ENCODE peak calls at places on chromosomes 5 and 9, in ten cellular contexts. Q is AG04450, P is kidney, X is brain microvascular endothelial cell, Z is breast epithelium, J is SK-N-SH, R is psoas muscle, B is cardiac muscle cell, F is retinal pigment epithelial cell, U is fibroblast of pulmonary artery. C is an unnamed sample.

GRCh38 chr5:88235346-88235745 is 33.3 kb downstream of the TMEM161B start:
- DNase-seq in Q (no peak), P (no peak), X (no peak), Z (no peak), J (no peak), R (no peak), B (no peak), F (peak), U (no peak), C (no peak)

GRCh38 chr9:124911766-124912165 is 29.1 kb downstream of the GOLGA1 start:
- DNase-seq in Q (no peak), P (no peak), X (no peak), Z (no peak), J (no peak), R (no peak), B (no peak), F (no peak), U (no peak), C (no peak)

GRCh38 chr5:80466669-80467485 is 21.0 kb upstream of the FAM151B start:
- DNase-seq in Q (no peak), P (no peak), X (peak), Z (no peak), J (no peak), R (no peak), B (peak), F (no peak), U (peak), C (peak)

GRCh38 chr9:131530546-131530929 is 525 bp downstream of the UCK1 start:
- DNase-seq in Q (no peak), P (peak), X (peak), Z (no peak), J (peak), R (peak), B (peak), F (peak), U (peak), C (peak)

GRCh38 chr9:98808411-98808815 is 943 bp downstream of the GALNT12 start:
- DNase-seq in Q (no peak), P (peak), X (no peak), Z (no peak), J (no peak), R (no peak), B (no peak), F (peak), U (no peak), C (no peak)

GRCh38 chr9:131657890-131658752 is 81.8 kb downstream of the RAPGEF1 start:
- DNase-seq in Q (peak), P (no peak), X (peak), Z (no peak), J (no peak), R (no peak), B (peak), F (peak), U (peak), C (peak)

GRCh38 chr9:69009708-69010107 is 4.2 kb downstream of the PRKACG start:
- DNase-seq in Q (no peak), P (no peak), X (no peak), Z (no peak), J (no peak), R (no peak), B (no peak), F (no peak), U (no peak), C (no peak)

GRCh38 chr9:93621922-93622321 is 45.5 kb downstream of the PHF2 start:
- DNase-seq in Q (no peak), P (no peak), X (no peak), Z (no peak), J (no peak), R (no peak), B (no peak), F (no peak), U (no peak), C (no peak)

GRCh38 chr5:171755354-171755821 is 30.2 kb upstream of the SMIM23 start:
- DNase-seq in Q (no peak), P (no peak), X (no peak), Z (no peak), J (no peak), R (no peak), B (no peak), F (no peak), U (no peak), C (peak)

GRCh38 chr5:32223972-32224608 is 50.0 kb upstream of the GOLPH3 start:
- DNase-seq in Q (peak), P (no peak), X (peak), Z (no peak), J (no peak), R (no peak), B (peak), F (peak), U (peak), C (peak)

GRCh38 chr9:108780949-108781734 is 74.6 kb downstream of the ACTL7B start:
- DNase-seq in Q (no peak), P (no peak), X (no peak), Z (no peak), J (no peak), R (no peak), B (no peak), F (no peak), U (no peak), C (no peak)

GRCh38 chr5:66144074-66144798 is at the start of gene SREK1:
- DNase-seq in Q (peak), P (peak), X (peak), Z (peak), J (peak), R (peak), B (peak), F (peak), U (peak), C (peak)

GRCh38 chr5:11062379-11062778 is 301.3 kb upstream of the DAP start:
- DNase-seq in Q (no peak), P (no peak), X (peak), Z (no peak), J (no peak), R (no peak), B (no peak), F (peak), U (no peak), C (no peak)

GRCh38 chr5:177496111-177497010 is 1.0 kb downstream of the PDLIM7 start:
- DNase-seq in Q (peak), P (peak), X (peak), Z (no peak), J (peak), R (peak), B (peak), F (peak), U (peak), C (peak)

GRCh38 chr9:89777544-89777943 is 172.7 kb downstream of the GADD45G start:
- DNase-seq in Q (no peak), P (no peak), X (no peak), Z (no peak), J (no peak), R (peak), B (no peak), F (no peak), U (no peak), C (no peak)

GRCh38 chr9:135503371-135504261 is 3.1 kb downstream of the MRPS2 start:
- DNase-seq in Q (no peak), P (peak), X (no peak), Z (no peak), J (no peak), R (no peak), B (no peak), F (no peak), U (no peak), C (no peak)

GRCh38 chr5:80177236-80177635 is 78.6 kb downstream of the SERINC5 start:
- DNase-seq in Q (no peak), P (no peak), X (no peak), Z (no peak), J (no peak), R (no peak), B (no peak), F (no peak), U (no peak), C (no peak)

GRCh38 chr5:170606939-170607338 is 103.1 kb downstream of the KCNIP1 start:
- DNase-seq in Q (no peak), P (no peak), X (no peak), Z (no peak), J (peak), R (no peak), B (no peak), F (no peak), U (no peak), C (no peak)

DNA sequence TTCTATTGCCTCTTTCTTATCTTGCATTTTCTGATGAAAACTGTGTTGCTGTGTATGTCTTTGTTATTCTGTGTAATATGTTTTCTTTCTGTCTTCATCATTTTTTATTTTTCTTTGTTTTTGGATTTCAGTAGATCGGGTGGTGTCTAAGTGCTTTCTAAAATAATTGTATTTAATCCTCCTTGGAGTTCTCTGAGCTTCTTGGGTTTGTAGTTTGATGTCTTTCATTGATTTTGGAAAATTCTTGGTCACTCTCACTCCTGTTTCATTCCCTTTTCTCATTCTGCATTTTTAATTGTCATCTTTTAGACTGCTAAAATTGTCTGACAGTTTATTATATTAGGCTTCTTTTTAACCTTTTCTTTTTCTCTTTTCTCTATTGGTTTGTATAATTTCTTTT is 560.5 kb downstream of the IRX1 start:
- DNase-seq in Q (no peak), P (no peak), X (no peak), Z (no peak), J (no peak), R (no peak), B (no peak), F (no peak), U (no peak), C (no peak)
- TF ChIP-seq CTCF in Q (no peak), P (no peak), X (no peak), Z (no peak), J (no peak), R (no peak), B (no peak), F (no peak), U (no peak), C (no peak)

GRCh38 chr9:14029811-14030210 is 284.1 kb downstream of the NFIB start:
- DNase-seq in Q (no peak), P (no peak), X (no peak), Z (no peak), J (no peak), R (no peak), B (peak), F (no peak), U (no peak), C (peak)
- H3K4me3 ChIP-seq in Q (peak), P (peak), X (peak), Z (no peak), J (no peak), R (peak), B (no peak), F (no peak), U (peak), C (peak)

GRCh38 chr9:76756273-76756650 is 8.0 kb upstream of the PCA3 start:
- DNase-seq in Q (no peak), P (peak), X (peak), Z (no peak), J (peak), R (peak), B (peak), F (no peak), U (peak), C (peak)

GRCh38 chr9:76751011-76751410 is 13.2 kb upstream of the PCA3 start:
- DNase-seq in Q (no peak), P (no peak), X (no peak), Z (no peak), J (no peak), R (no peak), B (no peak), F (no peak), U (no peak), C (no peak)
- TF ChIP-seq CTCF in Q (no peak), P (no peak), X (no peak), Z (no peak), J (no peak), R (no peak), B (no peak), F (no peak), U (no peak), C (no peak)

GRCh38 chr5:9058161-9058560 is 487.7 kb downstream of the SEMA5A start:
- DNase-seq in Q (no peak), P (no peak), X (peak), Z (no peak), J (no peak), R (no peak), B (no peak), F (no peak), U (no peak), C (no peak)
- H3K4me3 ChIP-seq in Q (no peak), P (no peak), X (no peak), Z (no peak), J (no peak), R (no peak), B (no peak), F (no peak), U (no peak), C (no peak)

GRCh38 chr9:21326526-21327139 is 8.6 kb downstream of the KLHL9 start:
- DNase-seq in Q (no peak), P (no peak), X (no peak), Z (no peak), J (peak), R (no peak), B (peak), F (no peak), U (peak), C (peak)
- TF ChIP-seq CTCF in Q (peak), P (peak), X (peak), Z (peak), J (peak), R (peak), B (peak), F (peak), U (peak), C (peak)

GRCh38 chr5:91380491-91381133 is 2.5 kb downstream of the ARRDC3 start:
- DNase-seq in Q (peak), P (peak), X (peak), Z (peak), J (peak), R (peak), B (peak), F (peak), U (peak), C (peak)

GRCh38 chr5:91379602-91380490 is 3.3 kb downstream of the ARRDC3 start:
- DNase-seq in Q (peak), P (peak), X (peak), Z (peak), J (peak), R (peak), B (peak), F (peak), U (peak), C (peak)

GRCh38 chr5:91381134-91381773 is 1.9 kb downstream of the ARRDC3 start:
- DNase-seq in Q (no peak), P (no peak), X (no peak), Z (no peak), J (no peak), R (no peak), B (no peak), F (no peak), U (no peak), C (no peak)

GRCh38 chr5:91381774-91382492 is 1.2 kb downstream of the ARRDC3 start:
- DNase-seq in Q (peak), P (peak), X (peak), Z (peak), J (peak), R (peak), B (peak), F (peak), U (peak), C (peak)

DNA sequence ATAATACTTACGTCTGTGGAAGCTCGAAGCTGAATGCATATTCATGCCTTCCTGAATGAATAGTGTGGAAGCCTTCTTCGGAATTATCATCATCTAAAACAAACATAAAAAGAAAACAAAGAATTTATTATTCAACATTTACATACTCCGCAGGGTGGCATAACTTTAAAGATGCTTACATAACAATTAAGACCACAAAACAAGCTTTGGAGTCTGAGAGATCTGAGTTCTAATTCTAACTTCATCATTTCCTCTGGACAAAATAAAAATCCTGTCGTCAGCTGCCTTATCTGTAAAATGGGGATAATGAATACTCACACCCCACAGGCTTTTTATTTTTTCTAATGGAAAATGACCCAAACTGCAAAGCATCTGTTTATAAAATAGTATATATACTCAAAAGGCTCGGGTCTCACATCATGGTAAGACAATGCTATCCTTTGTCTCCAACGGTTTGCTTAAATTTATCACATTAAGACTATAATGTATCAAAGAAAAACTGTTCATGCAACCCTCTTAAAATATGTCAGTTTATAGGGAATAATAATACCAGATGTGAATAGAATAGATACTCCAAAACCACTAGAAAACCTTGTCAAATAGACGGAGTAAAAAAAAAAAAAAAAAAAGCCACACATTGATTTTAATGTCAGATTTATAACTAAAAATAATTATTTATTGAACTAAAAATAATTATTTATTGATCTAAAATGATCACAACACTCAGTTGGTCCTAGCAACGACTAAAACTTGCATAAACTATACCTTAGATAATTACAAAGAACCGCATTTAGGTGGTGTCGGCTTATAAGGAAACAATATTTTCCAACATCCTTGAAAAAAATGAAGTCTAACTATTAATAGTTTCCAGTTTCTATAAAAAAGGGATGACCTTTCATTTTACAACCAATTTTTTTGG is 4.2 kb downstream of the ARRDC3 start:
- DNase-seq in Q (no peak), P (no peak), X (no peak), Z (no peak), J (no peak), R (no peak), B (no peak), F (no peak), U (no peak), C (no peak)
- H3K4me3 ChIP-seq in Q (peak), P (peak), X (peak), Z (peak), J (peak), R (peak), B (peak), F (peak), U (peak), C (peak)

DNA sequence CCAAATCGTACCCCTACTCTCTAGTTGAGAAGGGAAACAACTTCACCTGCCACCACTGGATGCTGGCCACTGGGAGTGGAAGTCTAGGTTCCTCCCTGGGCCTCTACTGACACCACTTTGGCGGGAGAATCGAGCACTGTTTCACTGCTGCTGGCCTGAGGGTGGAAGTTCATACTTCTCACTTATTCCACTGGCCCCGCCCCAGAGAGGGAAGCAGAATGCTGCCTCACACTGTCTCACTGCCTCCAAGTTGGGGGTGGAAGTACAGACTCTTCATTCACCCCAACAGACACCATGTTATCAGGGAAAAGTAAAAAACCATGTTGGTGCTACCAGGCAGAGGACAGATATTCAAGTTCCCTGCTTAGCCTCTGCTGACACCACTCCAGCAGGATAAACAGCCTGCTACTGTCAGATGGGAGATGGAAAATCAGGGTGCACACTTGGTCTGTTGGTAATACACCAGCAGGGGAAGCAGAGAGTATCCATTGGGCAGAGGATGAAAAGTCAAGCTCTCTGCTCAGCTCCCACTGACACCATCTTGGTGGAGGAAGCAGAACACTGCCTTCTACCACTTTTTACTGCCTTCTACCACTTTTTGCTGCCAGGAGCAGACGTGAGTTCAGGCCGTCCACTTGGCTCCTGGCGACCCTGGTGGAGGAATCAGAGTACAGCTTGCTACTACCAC is 159.4 kb downstream of the SIL1 start:
- DNase-seq in Q (no peak), P (no peak), X (no peak), Z (no peak), J (no peak), R (no peak), B (no peak), F (no peak), U (no peak), C (no peak)
- TF ChIP-seq CTCF in Q (no peak), P (no peak), X (peak), Z (no peak), J (no peak), R (no peak), B (no peak), F (peak), U (peak), C (no peak)

GRCh38 chr5:119078870-119079269 is 8.0 kb downstream of the DMXL1 start:
- DNase-seq in Q (no peak), P (no peak), X (no peak), Z (no peak), J (no peak), R (no peak), B (peak), F (no peak), U (peak), C (no peak)

GRCh38 chr5:119078071-119078846 is 7.4 kb downstream of the DMXL1 start:
- DNase-seq in Q (no peak), P (no peak), X (no peak), Z (no peak), J (no peak), R (no peak), B (no peak), F (no peak), U (no peak), C (no peak)

GRCh38 chr5:119077444-119077843 is 6.6 kb downstream of the DMXL1 start:
- DNase-seq in Q (no peak), P (no peak), X (no peak), Z (no peak), J (no peak), R (no peak), B (no peak), F (no peak), U (no peak), C (no peak)

GRCh38 chr5:119074419-119074818 is 3.5 kb downstream of the DMXL1 start:
- DNase-seq in Q (no peak), P (no peak), X (no peak), Z (no peak), J (no peak), R (no peak), B (no peak), F (no peak), U (no peak), C (no peak)

DNA sequence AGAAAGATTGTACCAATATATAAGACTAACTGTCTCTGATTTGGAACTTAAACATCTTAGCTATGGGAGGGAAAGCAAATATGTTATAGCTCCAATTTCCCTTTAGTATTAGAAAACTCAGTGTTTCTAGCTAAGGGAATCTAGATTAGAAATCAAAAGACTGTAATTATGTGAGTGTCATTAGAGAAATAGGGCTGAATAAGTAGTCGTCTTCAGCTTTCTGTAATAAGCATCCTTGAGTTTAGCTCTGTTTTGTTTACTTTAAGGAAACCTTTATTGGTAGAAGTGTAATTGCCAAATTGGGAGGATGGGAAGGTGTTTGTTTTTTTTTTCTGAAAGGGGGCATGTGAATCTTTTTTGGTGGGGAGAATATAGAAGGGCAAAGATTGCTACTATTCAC is 5.2 kb downstream of the DMXL1 start:
- DNase-seq in Q (no peak), P (no peak), X (no peak), Z (no peak), J (no peak), R (no peak), B (no peak), F (no peak), U (no peak), C (no peak)
- H3K4me3 ChIP-seq in Q (no peak), P (no peak), X (no peak), Z (no peak), J (no peak), R (no peak), B (no peak), F (no peak), U (no peak), C (no peak)

C was measured in foreskin fibroblast.